ENCODE peak calls at places on chromosomes 16 and 17, in ten cellular contexts. One of them, this sample, is unnamed.

GRCh38 chr16:88539261-88539651 is 30.9 kb upstream of the ZC3H18 start:
- DNase-seq in activated CD4-positive, alpha-beta T cell treated with anti-CD3 and anti-CD28 coated beads, Interleukin-2, amount 10 ng/mL, durations not matched to agents 7 days and 5 days: no peak
- DNase-seq in NCI-H524: no peak
- DNase-seq in lower lobe of right lung: no peak
- DNase-seq in T-helper 2 cell: no peak
- DNase-seq in stimulated activated CD4-positive, alpha-beta T cell treated with anti-CD3 and anti-CD28 coated beads, Interleukin-4, amount 100 ng/mL, for 4 hours: no peak
- DNase-seq in hypothalamus: no peak
- DNase-seq in H7: peak; percentile 69
- DNase-seq in upper lobe of right lung: no peak
- DNase-seq in RWPE1: no peak
- DNase-seq in this sample: no peak

GRCh38 chr17:49898547-49899490 is 51.0 kb upstream of the TAC4 start:
- DNase-seq in RWPE1: no peak
- DNase-seq in upper lobe of right lung: no peak
- DNase-seq in NCI-H524: peak; percentile 42
- DNase-seq in hypothalamus: no peak
- DNase-seq in H7: peak; percentile 92
- DNase-seq in lower lobe of right lung: no peak
- DNase-seq in stimulated activated CD4-positive, alpha-beta T cell treated with anti-CD3 and anti-CD28 coated beads, Interleukin-4, amount 100 ng/mL, for 4 hours: no peak
- DNase-seq in activated CD4-positive, alpha-beta T cell treated with anti-CD3 and anti-CD28 coated beads, Interleukin-2, amount 10 ng/mL, durations not matched to agents 7 days and 5 days: no peak
- DNase-seq in T-helper 2 cell: no peak
- DNase-seq in this sample: no peak

GRCh38 chr16:89890200-89890599 is 16.8 kb downstream of the TCF25 start:
- DNase-seq in NCI-H524: no peak
- DNase-seq in upper lobe of right lung: no peak
- DNase-seq in T-helper 2 cell: no peak
- DNase-seq in hypothalamus: no peak
- DNase-seq in activated CD4-positive, alpha-beta T cell treated with anti-CD3 and anti-CD28 coated beads, Interleukin-2, amount 10 ng/mL, durations not matched to agents 7 days and 5 days: peak; percentile 24
- DNase-seq in stimulated activated CD4-positive, alpha-beta T cell treated with anti-CD3 and anti-CD28 coated beads, Interleukin-4, amount 100 ng/mL, for 4 hours: peak; percentile 16
- DNase-seq in H7: no peak
- DNase-seq in RWPE1: no peak
- DNase-seq in lower lobe of right lung: no peak
- DNase-seq in this sample: no peak

GRCh38 chr16:4933871-4934395 is 3.0 kb downstream of the PPL start:
- DNase-seq in hypothalamus: no peak
- DNase-seq in RWPE1: no peak
- DNase-seq in activated CD4-positive, alpha-beta T cell treated with anti-CD3 and anti-CD28 coated beads, Interleukin-2, amount 10 ng/mL, durations not matched to agents 7 days and 5 days: no peak
- DNase-seq in H7: no peak
- DNase-seq in upper lobe of right lung: no peak
- DNase-seq in lower lobe of right lung: no peak
- DNase-seq in T-helper 2 cell: no peak
- DNase-seq in NCI-H524: no peak
- DNase-seq in stimulated activated CD4-positive, alpha-beta T cell treated with anti-CD3 and anti-CD28 coated beads, Interleukin-4, amount 100 ng/mL, for 4 hours: no peak
- DNase-seq in this sample: no peak

GRCh38 chr17:47253541-47254402 is at the start of gene ITGB3:
- DNase-seq in RWPE1: peak; percentile 65
- DNase-seq in T-helper 2 cell: peak; percentile 39
- DNase-seq in NCI-H524: peak; percentile 49
- DNase-seq in activated CD4-positive, alpha-beta T cell treated with anti-CD3 and anti-CD28 coated beads, Interleukin-2, amount 10 ng/mL, durations not matched to agents 7 days and 5 days: peak; percentile 62
- DNase-seq in stimulated activated CD4-positive, alpha-beta T cell treated with anti-CD3 and anti-CD28 coated beads, Interleukin-4, amount 100 ng/mL, for 4 hours: peak; percentile 58
- DNase-seq in hypothalamus: peak; percentile 25
- DNase-seq in H7: peak; percentile 92
- DNase-seq in upper lobe of right lung: peak; percentile 86
- DNase-seq in lower lobe of right lung: peak; percentile 80
- DNase-seq in this sample: peak; percentile 59

GRCh38 chr17:10614536-10615155 is 42.5 kb downstream of the MYH3 start:
- DNase-seq in T-helper 2 cell: no peak
- DNase-seq in H7: peak; percentile 81
- DNase-seq in hypothalamus: no peak
- DNase-seq in stimulated activated CD4-positive, alpha-beta T cell treated with anti-CD3 and anti-CD28 coated beads, Interleukin-4, amount 100 ng/mL, for 4 hours: no peak
- DNase-seq in activated CD4-positive, alpha-beta T cell treated with anti-CD3 and anti-CD28 coated beads, Interleukin-2, amount 10 ng/mL, durations not matched to agents 7 days and 5 days: no peak
- DNase-seq in RWPE1: peak; percentile 61
- DNase-seq in NCI-H524: peak; percentile 27
- DNase-seq in lower lobe of right lung: no peak
- DNase-seq in upper lobe of right lung: no peak
- DNase-seq in this sample: no peak

GRCh38 chr16:77739493-77739892 is 17.2 kb downstream of the NUDT7 start:
- DNase-seq in H7: no peak
- DNase-seq in upper lobe of right lung: no peak
- DNase-seq in hypothalamus: no peak
- DNase-seq in lower lobe of right lung: no peak
- DNase-seq in RWPE1: no peak
- DNase-seq in NCI-H524: no peak
- DNase-seq in activated CD4-positive, alpha-beta T cell treated with anti-CD3 and anti-CD28 coated beads, Interleukin-2, amount 10 ng/mL, durations not matched to agents 7 days and 5 days: no peak
- DNase-seq in stimulated activated CD4-positive, alpha-beta T cell treated with anti-CD3 and anti-CD28 coated beads, Interleukin-4, amount 100 ng/mL, for 4 hours: no peak
- DNase-seq in T-helper 2 cell: no peak
- DNase-seq in this sample: no peak

GRCh38 chr16:69496376-69496775 is 69.4 kb upstream of the NFAT5 start:
- DNase-seq in hypothalamus: no peak
- DNase-seq in NCI-H524: no peak
- DNase-seq in T-helper 2 cell: no peak
- DNase-seq in stimulated activated CD4-positive, alpha-beta T cell treated with anti-CD3 and anti-CD28 coated beads, Interleukin-4, amount 100 ng/mL, for 4 hours: no peak
- DNase-seq in lower lobe of right lung: no peak
- DNase-seq in activated CD4-positive, alpha-beta T cell treated with anti-CD3 and anti-CD28 coated beads, Interleukin-2, amount 10 ng/mL, durations not matched to agents 7 days and 5 days: no peak
- DNase-seq in H7: no peak
- DNase-seq in upper lobe of right lung: no peak
- DNase-seq in RWPE1: no peak
- DNase-seq in this sample: no peak

GRCh38 chr16:67396159-67396774 is 3.0 kb upstream of the TPPP3 start:
- DNase-seq in NCI-H524: peak; percentile 97
- DNase-seq in activated CD4-positive, alpha-beta T cell treated with anti-CD3 and anti-CD28 coated beads, Interleukin-2, amount 10 ng/mL, durations not matched to agents 7 days and 5 days: no peak
- DNase-seq in RWPE1: peak; percentile 87
- DNase-seq in lower lobe of right lung: peak; percentile 84
- DNase-seq in H7: peak; percentile 97
- DNase-seq in stimulated activated CD4-positive, alpha-beta T cell treated with anti-CD3 and anti-CD28 coated beads, Interleukin-4, amount 100 ng/mL, for 4 hours: no peak
- DNase-seq in T-helper 2 cell: no peak
- DNase-seq in upper lobe of right lung: peak; percentile 85
- DNase-seq in hypothalamus: no peak
- DNase-seq in this sample: no peak

GRCh38 chr17:7982171-7982570 is 20.2 kb upstream of the GUCY2D start:
- DNase-seq in lower lobe of right lung: no peak
- DNase-seq in stimulated activated CD4-positive, alpha-beta T cell treated with anti-CD3 and anti-CD28 coated beads, Interleukin-4, amount 100 ng/mL, for 4 hours: no peak
- DNase-seq in hypothalamus: no peak
- DNase-seq in activated CD4-positive, alpha-beta T cell treated with anti-CD3 and anti-CD28 coated beads, Interleukin-2, amount 10 ng/mL, durations not matched to agents 7 days and 5 days: no peak
- DNase-seq in T-helper 2 cell: no peak
- DNase-seq in NCI-H524: no peak
- DNase-seq in upper lobe of right lung: no peak
- DNase-seq in H7: no peak
- DNase-seq in RWPE1: peak; percentile 50
- DNase-seq in this sample: no peak

GRCh38 chr16:66846266-66846665 is 2.1 kb downstream of the CA7 start:
- DNase-seq in activated CD4-positive, alpha-beta T cell treated with anti-CD3 and anti-CD28 coated beads, Interleukin-2, amount 10 ng/mL, durations not matched to agents 7 days and 5 days: no peak
- DNase-seq in stimulated activated CD4-positive, alpha-beta T cell treated with anti-CD3 and anti-CD28 coated beads, Interleukin-4, amount 100 ng/mL, for 4 hours: no peak
- DNase-seq in hypothalamus: no peak
- DNase-seq in lower lobe of right lung: no peak
- DNase-seq in RWPE1: no peak
- DNase-seq in H7: no peak
- DNase-seq in NCI-H524: no peak
- DNase-seq in upper lobe of right lung: no peak
- DNase-seq in T-helper 2 cell: no peak
- DNase-seq in this sample: no peak

GRCh38 chr17:13346996-13347762 is 254.6 kb downstream of the HS3ST3A1 start:
- DNase-seq in NCI-H524: no peak
- DNase-seq in hypothalamus: no peak
- DNase-seq in upper lobe of right lung: no peak
- DNase-seq in H7: no peak
- DNase-seq in stimulated activated CD4-positive, alpha-beta T cell treated with anti-CD3 and anti-CD28 coated beads, Interleukin-4, amount 100 ng/mL, for 4 hours: no peak
- DNase-seq in RWPE1: peak; percentile 67
- DNase-seq in activated CD4-positive, alpha-beta T cell treated with anti-CD3 and anti-CD28 coated beads, Interleukin-2, amount 10 ng/mL, durations not matched to agents 7 days and 5 days: no peak
- DNase-seq in T-helper 2 cell: no peak
- DNase-seq in lower lobe of right lung: no peak
- DNase-seq in this sample: no peak